ENCODE peak calls at places on chromosomes 5 and 9, in nine cellular contexts. K is activated B cell treated with CpG ODN at 0.5 μM for 24 hours; O is ELR; G is EH; Q is stimulated activated CD4-positive, alpha-beta T cell treated with anti-CD3 and anti-CD28 coated beads, Interleukin-15, amount 100 ng/mL, for 24 hours; C is nucleus accumbens; V is SW 1271; U is mucosa of gallbladder; D is NCI-H748 treated with DMSO at 0.1 percent for 48 hours. X is an unnamed sample.

GRCh38 chr5:149135536-149136201 is 5.6 kb upstream of the ABLIM3 start:
- DNase-seq in K (no peak), O (peak; percentile 94), G (peak; percentile 94), Q (no peak), C (no peak), V (no peak), U (no peak), D (no peak), X (peak; percentile 78)

GRCh38 chr9:132283863-132284262 is 70.9 kb downstream of the SETX start:
- DNase-seq in K (no peak), O (peak; percentile 64), G (peak; percentile 73), Q (no peak), C (no peak), V (no peak), U (no peak), D (no peak), X (no peak)

GRCh38 chr9:4508907-4509589 is 18.8 kb downstream of the SLC1A1 start:
- DNase-seq in K (no peak), O (peak; percentile 43), G (peak; percentile 94), Q (no peak), C (no peak), V (no peak), U (no peak), D (no peak), X (no peak)

GRCh38 chr9:682633-683508 is 158.6 kb upstream of the DMRT1 start:
- DNase-seq in K (no peak), O (peak; percentile 42), G (peak; percentile 23), Q (no peak), C (no peak), V (no peak), U (peak; percentile 80), D (no peak), X (no peak)

GRCh38 chr9:6184749-6185645 is 30.6 kb upstream of the IL33 start:
- DNase-seq in K (no peak), O (no peak), G (peak; percentile 9), Q (no peak), C (no peak), V (no peak), U (peak; percentile 31), D (no peak), X (no peak)

GRCh38 chr5:78647411-78647818 is 1.2 kb downstream of the LHFPL2 start:
- DNase-seq in K (no peak), O (peak; percentile 62), G (peak; percentile 49), Q (peak; percentile 33), C (no peak), V (no peak), U (no peak), D (peak; percentile 8), X (no peak)

GRCh38 chr9:69120380-69121154 is 53.5 kb upstream of the TJP2 start:
- DNase-seq in K (no peak), O (peak; percentile 57), G (no peak), Q (peak; percentile 23), C (no peak), V (no peak), U (peak; percentile 84), D (peak; percentile 78), X (no peak)

GRCh38 chr9:124202447-124202971 is 55.2 kb upstream of the NEK6 start:
- DNase-seq in K (peak; percentile 75), O (no peak), G (peak; percentile 33), Q (peak; percentile 93), C (peak; percentile 22), V (no peak), U (peak; percentile 51), D (no peak), X (no peak)

GRCh38 chr9:95495988-95496387 is 20.8 kb downstream of the PTCH1 start:
- DNase-seq in K (no peak), O (no peak), G (no peak), Q (no peak), C (no peak), V (no peak), U (no peak), D (no peak), X (no peak)

GRCh38 chr5:88834499-88834898 is 48.5 kb downstream of the MEF2C start:
- DNase-seq in K (no peak), O (no peak), G (no peak), Q (no peak), C (no peak), V (no peak), U (no peak), D (no peak), X (no peak)

GRCh38 chr9:69822091-69822750 is 1.6 kb downstream of the CFAP95 start:
- DNase-seq in K (no peak), O (peak; percentile 48), G (peak; percentile 53), Q (no peak), C (no peak), V (no peak), U (no peak), D (no peak), X (no peak)

GRCh38 chr5:8362507-8362906 is 493.6 kb downstream of the MTRR start:
- DNase-seq in K (no peak), O (no peak), G (no peak), Q (no peak), C (no peak), V (no peak), U (no peak), D (no peak), X (no peak)

GRCh38 chr9:130445268-130445983 is 665 bp downstream of the ASS1 start:
- DNase-seq in K (no peak), O (peak; percentile 60), G (peak; percentile 72), Q (no peak), C (no peak), V (no peak), U (peak; percentile 34), D (no peak), X (no peak)

GRCh38 chr9:35729700-35730485 is 2.1 kb downstream of the TLN1 start:
- DNase-seq in K (no peak), O (peak; percentile 96), G (peak; percentile 95), Q (peak; percentile 45), C (peak; percentile 32), V (no peak), U (peak; percentile 57), D (no peak), X (no peak)

GRCh38 chr9:89175739-89176360 is 2.8 kb downstream of the SHC3 start:
- DNase-seq in K (no peak), O (peak; percentile 19), G (peak; percentile 34), Q (no peak), C (no peak), V (no peak), U (no peak), D (no peak), X (no peak)

GRCh38 chr5:40914835-40915234 is 5.5 kb downstream of the C7 start:
- DNase-seq in K (no peak), O (peak; percentile 45), G (peak; percentile 49), Q (no peak), C (no peak), V (no peak), U (no peak), D (no peak), X (no peak)

GRCh38 chr5:125890387-125890955 is 532.7 kb upstream of the GRAMD2B start:
- DNase-seq in K (no peak), O (no peak), G (no peak), Q (no peak), C (no peak), V (no peak), U (no peak), D (no peak), X (no peak)

GRCh38 chr9:99398241-99398640 is 176.2 kb downstream of the SEC61B start:
- DNase-seq in K (no peak), O (peak; percentile 8), G (peak; percentile 21), Q (no peak), C (no peak), V (no peak), U (no peak), D (no peak), X (no peak)

GRCh38 chr5:132434813-132435286 is 55.7 kb downstream of the IRF1 start:
- DNase-seq in K (no peak), O (no peak), G (no peak), Q (no peak), C (no peak), V (no peak), U (no peak), D (no peak), X (no peak)

GRCh38 chr5:91072891-91073290 is 310.2 kb downstream of the ARRDC3 start:
- DNase-seq in K (no peak), O (no peak), G (peak; percentile 64), Q (no peak), C (no peak), V (no peak), U (no peak), D (no peak), X (no peak)

GRCh38 chr9:69671291-69671903 is 774 bp downstream of the APBA1 start:
- DNase-seq in K (no peak), O (no peak), G (no peak), Q (no peak), C (peak; percentile 24), V (no peak), U (peak; percentile 29), D (no peak), X (no peak)

GRCh38 chr9:1047605-1048235 is 2.4 kb upstream of the DMRT2 start:
- DNase-seq in K (no peak), O (no peak), G (no peak), Q (no peak), C (no peak), V (no peak), U (no peak), D (no peak), X (no peak)

GRCh38 chr5:179806250-179807045 is at the start of gene MGAT4B:
- DNase-seq in K (peak; percentile 69), O (peak; percentile 82), G (peak; percentile 79), Q (peak; percentile 76), C (peak; percentile 64), V (no peak), U (peak; percentile 78), D (no peak), X (no peak)

GRCh38 chr9:134485653-134486052 is 155.9 kb upstream of the COL5A1 start:
- DNase-seq in K (no peak), O (no peak), G (no peak), Q (no peak), C (no peak), V (no peak), U (no peak), D (no peak), X (no peak)

GRCh38 chr5:41973887-41974286 is 48.8 kb downstream of the FBXO4 start:
- DNase-seq in K (no peak), O (no peak), G (no peak), Q (no peak), C (no peak), V (no peak), U (no peak), D (no peak), X (no peak)

GRCh38 chr5:123033157-123033671 is 3.3 kb downstream of the PPIC start:
- DNase-seq in K (no peak), O (no peak), G (no peak), Q (no peak), C (no peak), V (no peak), U (no peak), D (no peak), X (no peak)

GRCh38 chr5:139552893-139553575 is 8.1 kb upstream of the UBE2D2 start:
- DNase-seq in K (no peak), O (no peak), G (no peak), Q (no peak), C (no peak), V (no peak), U (no peak), D (no peak), X (no peak)

GRCh38 chr5:117143381-117143780 is 568.8 kb upstream of the SEMA6A start:
- DNase-seq in K (no peak), O (no peak), G (no peak), Q (no peak), C (no peak), V (no peak), U (no peak), D (no peak), X (no peak)

GRCh38 chr5:64147849-64148441 is 17.7 kb upstream of the RNF180 start:
- DNase-seq in K (no peak), O (peak; percentile 51), G (peak; percentile 59), Q (peak; percentile 10), C (peak; percentile 14), V (no peak), U (peak; percentile 59), D (peak; percentile 2), X (peak; percentile 13)

GRCh38 chr5:173451031-173451430 is 122.8 kb upstream of the STC2 start:
- DNase-seq in K (no peak), O (peak; percentile 53), G (peak; percentile 35), Q (peak; percentile 14), C (peak; percentile 2), V (no peak), U (no peak), D (no peak), X (no peak)

GRCh38 chr5:139767960-139768359 is 27.6 kb upstream of the PSD2 start:
- DNase-seq in K (no peak), O (no peak), G (no peak), Q (no peak), C (no peak), V (no peak), U (no peak), D (no peak), X (no peak)

X was measured in pulmonary artery endothelial cell.